ENCODE peak calls at places on chromosomes 2 and 18, in five cellular contexts. X is endodermal cell, L is fibroblast of the aortic adventitia, G is GM06990, H is AG09319. V is an unnamed sample.

GRCh38 chr2:16656784-16657391 is 8.7 kb downstream of the CYRIA start:
- DNase-seq in X (peak; percentile 35), L (no peak), H (no peak), G (peak; percentile 64), V (peak; percentile 56)

GRCh38 chr2:164821338-164821737 is 20.3 kb downstream of the COBLL1 start:
- DNase-seq in H (no peak), X (no peak), L (no peak), G (no peak), V (no peak)

GRCh38 chr18:25144835-25145234 is 207.1 kb downstream of the ZNF521 start:
- DNase-seq in X (no peak), H (peak; percentile 54), L (peak; percentile 84), G (no peak), V (no peak)

GRCh38 chr2:86434290-86434689 is 6.9 kb upstream of the KDM3A start:
- DNase-seq in L (no peak), H (no peak), X (no peak), G (no peak), V (no peak)

GRCh38 chr2:149601141-149601796 is 13.7 kb upstream of the MMADHC start:
- DNase-seq in X (no peak), H (no peak), L (peak; percentile 45), G (no peak), V (no peak)

GRCh38 chr2:226611196-226611943 is 188.2 kb downstream of the IRS1 start:
- DNase-seq in X (no peak), H (no peak), L (no peak), G (no peak), V (no peak)

GRCh38 chr18:25561923-25562322 is 210.0 kb upstream of the ZNF521 start:
- DNase-seq in G (no peak), H (peak; percentile 3), X (peak; percentile 73), L (peak; percentile 11), V (peak; percentile 32)

GRCh38 chr2:177796644-177797415 is 275.7 kb downstream of the PDE11A start:
- DNase-seq in L (no peak), X (no peak), H (no peak), G (no peak), V (no peak)

GRCh38 chr2:14626873-14627272 is 5.6 kb upstream of the LRATD1 start:
- DNase-seq in X (no peak), H (no peak), G (no peak), L (no peak), V (no peak)

GRCh38 chr18:48514786-48515185 is 24.0 kb upstream of the CTIF start:
- DNase-seq in L (no peak), H (no peak), X (no peak), G (no peak), V (no peak)

GRCh38 chr2:222427606-222428320 is 3.4 kb downstream of the SGPP2 start:
- DNase-seq in L (no peak), X (no peak), H (no peak), G (no peak), V (peak; percentile 42)

GRCh38 chr2:83915381-83915780 is 543.7 kb downstream of the SUCLG1 start:
- DNase-seq in H (no peak), X (no peak), L (no peak), G (no peak), V (no peak)

GRCh38 chr2:173981520-173981919 is 16.3 kb upstream of the SP3 start:
- DNase-seq in X (no peak), L (no peak), H (no peak), G (no peak), V (no peak)

GRCh38 chr2:160471950-160472349 is 21.7 kb downstream of the RBMS1 start:
- DNase-seq in G (no peak), L (peak; percentile 41), H (no peak), X (no peak), V (no peak)

GRCh38 chr2:172629586-172629985 is 73.7 kb downstream of the PDK1 start:
- DNase-seq in L (no peak), G (no peak), H (no peak), X (no peak), V (no peak)

GRCh38 chr2:23330214-23330613 is 54.8 kb upstream of the KLHL29 start:
- DNase-seq in H (no peak), G (no peak), L (no peak), X (peak; percentile 94), V (no peak)

GRCh38 chr2:100179806-100180205 is 37.4 kb upstream of the AFF3 start:
- DNase-seq in X (no peak), L (no peak), H (no peak), G (no peak), V (no peak)

GRCh38 chr2:190999058-190999457 is 14.9 kb downstream of the STAT1 start:
- DNase-seq in L (no peak), H (no peak), X (no peak), G (no peak), V (no peak)

GRCh38 chr2:145203931-145204330 is 684.0 kb upstream of the ZEB2 start:
- DNase-seq in X (no peak), G (no peak), H (no peak), L (no peak), V (no peak)

GRCh38 chr18:59239627-59240026 is 19.7 kb downstream of the GRP start:
- DNase-seq in L (no peak), G (no peak), H (no peak), X (no peak), V (no peak)

GRCh38 chr2:225165052-225165451 is 122.8 kb upstream of the DOCK10 start:
- DNase-seq in H (no peak), G (no peak), L (peak; percentile 17), X (no peak), V (no peak)

GRCh38 chr18:76791642-76792041 is 30.7 kb upstream of the ZNF236 start:
- DNase-seq in X (no peak), L (no peak), H (no peak), G (no peak), V (no peak)

GRCh38 chr2:170271340-170271739 is 93.4 kb downstream of the MYO3B start:
- DNase-seq in X (no peak), G (no peak), H (no peak), L (no peak), V (no peak)

GRCh38 chr2:237968048-237968862 is 1.4 kb downstream of the UBE2F start:
- DNase-seq in X (peak; percentile 56), L (peak; percentile 84), H (peak; percentile 55), G (peak; percentile 45), V (peak; percentile 81)

GRCh38 chr18:46246101-46246500 is 141.9 kb downstream of the HAUS1 start:
- DNase-seq in L (no peak), G (no peak), H (no peak), X (no peak), V (no peak)

GRCh38 chr2:68746408-68746807 is 11.8 kb downstream of the ARHGAP25 start:
- DNase-seq in H (no peak), X (no peak), G (no peak), L (no peak), V (no peak)

GRCh38 chr2:68745006-68745405 is 10.4 kb downstream of the ARHGAP25 start:
- DNase-seq in X (no peak), H (no peak), G (no peak), L (no peak), V (no peak)

GRCh38 chr2:68742638-68743037 is 8.0 kb downstream of the ARHGAP25 start:
- DNase-seq in X (no peak), H (no peak), L (no peak), G (no peak), V (no peak)

GRCh38 chr2:68743531-68743930 is 8.9 kb downstream of the ARHGAP25 start:
- DNase-seq in H (no peak), L (no peak), X (no peak), G (no peak), V (no peak)

DNA sequence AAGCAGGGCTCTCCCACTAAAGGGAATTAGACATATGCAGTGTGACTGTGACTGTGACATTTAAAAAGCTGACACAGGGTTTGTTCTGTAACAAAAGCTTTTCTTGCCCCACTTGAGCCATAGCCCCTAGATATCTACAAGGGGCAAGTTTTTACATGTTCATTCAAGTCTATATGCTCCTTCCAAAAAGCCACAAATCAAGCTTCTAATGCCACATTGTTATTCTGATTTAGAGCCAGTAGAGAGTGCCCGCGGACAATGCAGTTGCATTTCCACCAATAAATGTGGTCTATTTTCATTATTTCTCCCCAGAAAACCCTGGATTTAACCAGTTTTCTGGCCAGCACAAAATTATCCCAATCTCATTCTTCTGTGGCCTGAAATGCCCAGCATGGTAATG is 9.9 kb downstream of the ARHGAP25 start:
- DNase-seq in H (no peak), G (no peak), L (no peak), X (no peak), V (no peak)
- TF ChIP-seq CTCF in H (no peak), G (no peak), L (no peak), X (no peak), V (no peak)

DNA sequence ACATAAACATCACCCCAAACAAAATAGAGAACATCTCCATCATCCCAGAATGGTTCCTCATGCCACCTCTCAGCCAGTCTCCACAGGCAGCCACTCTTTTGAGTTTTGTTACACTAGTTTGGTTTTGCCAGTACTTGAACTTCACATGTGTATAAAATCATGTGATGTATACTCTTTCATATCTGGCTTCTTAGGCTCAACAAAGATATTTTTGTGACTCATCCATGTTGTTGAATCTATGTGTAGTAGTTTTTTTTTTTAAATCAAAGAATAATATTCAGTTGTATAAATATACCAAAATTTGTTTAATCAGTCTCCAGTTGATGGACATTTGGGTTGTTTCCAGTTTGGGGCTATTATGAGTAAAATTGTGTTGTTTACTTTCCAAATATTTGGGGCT is 75.9 kb downstream of the PMS1 start:
- DNase-seq in X (no peak), G (no peak), L (peak; percentile 29), H (peak; percentile 12), V (no peak)
- TF ChIP-seq CTCF in X (no peak), G (no peak), L (no peak), H (no peak), V (no peak)

DNA sequence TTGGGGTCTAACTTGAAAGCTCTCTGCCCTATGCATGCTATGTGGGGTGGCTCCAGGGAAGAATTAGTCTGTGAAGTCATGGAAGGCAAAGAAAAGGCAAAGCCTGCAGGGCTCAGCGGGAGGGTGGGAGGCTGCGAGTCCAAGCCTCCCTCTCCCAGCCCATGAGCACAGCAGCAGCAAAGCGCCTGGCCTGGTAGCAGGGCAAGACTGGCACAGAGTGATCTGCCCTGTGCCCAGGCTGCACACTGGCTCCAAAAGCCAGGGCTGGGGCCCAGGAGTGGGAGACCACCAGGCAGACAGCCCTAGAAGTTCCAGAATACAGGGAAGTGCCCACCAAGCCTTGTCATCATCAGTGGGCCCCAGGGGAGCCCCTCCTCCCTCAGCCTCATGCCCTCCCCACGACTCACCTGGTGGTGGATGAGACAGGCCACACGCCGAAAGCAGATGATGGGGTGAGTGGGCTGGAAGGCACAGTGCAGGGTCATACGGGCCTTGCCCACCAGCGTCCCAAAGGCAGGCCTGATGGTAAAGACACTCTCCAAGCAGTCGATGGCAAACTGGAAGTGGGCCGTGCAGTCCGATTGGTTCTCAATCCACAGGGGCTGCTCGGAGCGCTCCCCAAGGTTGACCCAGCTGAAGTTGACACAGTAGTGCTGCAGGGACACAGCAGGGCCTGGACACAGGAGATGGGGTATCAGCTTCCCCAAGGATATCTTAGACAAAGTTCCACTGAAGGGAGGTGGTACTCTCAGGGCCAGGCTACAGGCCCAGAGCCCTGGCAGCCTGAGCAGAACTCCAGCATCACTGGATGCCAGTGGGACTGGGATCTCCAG is 12.1 kb downstream of the CFAP65 start:
- DNase-seq in G (no peak), H (no peak), L (no peak), X (no peak), V (no peak)
- TF ChIP-seq CTCF in G (no peak), H (no peak), L (no peak), X (no peak), V (no peak)

DNA sequence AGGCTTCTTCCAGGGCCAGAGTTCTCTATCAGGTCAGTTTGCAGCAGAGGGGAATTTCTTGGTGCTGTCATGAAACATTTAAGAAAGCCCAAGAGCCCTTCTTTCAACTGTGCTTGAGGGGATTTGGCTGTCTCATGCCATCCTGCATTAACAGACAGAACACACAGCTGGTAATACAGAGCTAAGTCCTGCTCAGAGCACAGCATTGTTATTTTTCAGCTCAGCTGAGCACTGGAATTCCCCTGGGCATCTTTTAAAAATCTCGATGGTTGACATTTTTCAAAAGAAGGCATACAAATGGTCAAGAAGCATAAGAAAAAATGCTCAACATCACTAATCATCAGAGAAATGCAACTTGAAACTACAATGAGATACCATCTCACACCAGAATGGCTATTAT is 14.9 kb upstream of the IL1R2 start:
- DNase-seq in G (no peak), X (no peak), H (no peak), L (no peak), V (no peak)
- TF ChIP-seq CTCF in G (no peak), X (no peak), H (no peak), L (no peak), V (no peak)